ENCODE peak calls at places on chromosomes 2 and 18, in four cellular contexts. W, P, I and F are unnamed samples.

GRCh38 chr2:68831688-68832087 is 39.5 kb downstream of the BMP10 start:
- ATAC-seq in I (peak; percentile 20), W (peak; percentile 12), P (no peak), F (peak; percentile 30)

GRCh38 chr2:236955675-236956618 is 129.7 kb upstream of the COPS8 start:
- ATAC-seq in I (peak; percentile 73), W (no peak), P (no peak), F (peak; percentile 81)

GRCh38 chr2:239127513-239127912 is 273.3 kb downstream of the HDAC4 start:
- ATAC-seq in I (no peak), P (peak; percentile 9), W (no peak), F (no peak)

GRCh38 chr18:57666818-57667497 is 45.3 kb upstream of the NARS1 start:
- ATAC-seq in I (no peak), W (peak; percentile 74), P (peak; percentile 19), F (no peak)

GRCh38 chr18:32049393-32050161 is 31.0 kb downstream of the RNF125 start:
- ATAC-seq in W (peak; percentile 76), I (peak; percentile 53), P (no peak), F (peak; percentile 64)

GRCh38 chr2:54209379-54209778 is 46.6 kb downstream of the TSPYL6 start:
- ATAC-seq in W (no peak), I (no peak), P (no peak), F (no peak)

GRCh38 chr18:11884396-11885030 is 23.6 kb downstream of the MPPE1 start:
- ATAC-seq in I (no peak), P (no peak), W (no peak), F (no peak)

GRCh38 chr18:59453468-59453961 is 94.5 kb upstream of the LMAN1 start:
- ATAC-seq in P (no peak), W (no peak), I (no peak), F (no peak)

GRCh38 chr2:161898633-161899032 is 175.4 kb downstream of the DPP4 start:
- ATAC-seq in P (no peak), W (no peak), I (no peak), F (peak; percentile 63)

GRCh38 chr18:54075681-54076080 is 148.8 kb downstream of the MBD2 start:
- ATAC-seq in P (no peak), I (no peak), W (no peak), F (no peak)

GRCh38 chr2:79191081-79191480 is 31.5 kb upstream of the REG3A start:
- ATAC-seq in I (no peak), W (no peak), P (no peak), F (no peak)